ENCODE peak calls at places on chromosomes 1 and 21, in ten cellular contexts. L is H9, G is coronary artery, N is OCI-LY7, K is fibroblast of lung, E is stomach, A is lower lobe of right lung, S is tibial artery, I is body of pancreas, B is PC-3. M is an unnamed sample.

GRCh38 chr1:55480396-55480795 is 265.2 kb upstream of the USP24 start:
- DNase-seq in A (no peak), S (no peak), K (no peak), L (no peak), N (no peak), E (no peak), B (no peak), G (no peak), I (no peak), M (no peak)

GRCh38 chr1:8789314-8790214 is 27.9 kb downstream of the RERE start:
- DNase-seq in I (peak), S (no peak), K (no peak), G (no peak), A (no peak), B (peak), E (no peak), N (no peak), L (peak), M (no peak)

GRCh38 chr1:107789817-107790609 is 175.0 kb downstream of the VAV3 start:
- DNase-seq in B (no peak), S (no peak), E (no peak), I (no peak), G (no peak), L (no peak), A (no peak), K (no peak), N (no peak), M (no peak)

GRCh38 chr1:234206651-234207284 is 166.5 kb upstream of the COA6 start:
- DNase-seq in N (no peak), B (peak), E (no peak), I (peak), S (no peak), A (no peak), L (no peak), G (no peak), K (peak), M (no peak)

GRCh38 chr21:30072496-30072895 is 94.1 kb downstream of the CLDN17 start:
- DNase-seq in K (peak), B (peak), N (no peak), L (peak), S (no peak), G (no peak), I (no peak), A (no peak), E (peak), M (no peak)

GRCh38 chr1:226584164-226584563 is 35.6 kb downstream of the STUM start:
- DNase-seq in K (no peak), E (no peak), N (peak), L (no peak), I (no peak), B (no peak), S (no peak), A (no peak), G (no peak), M (no peak)

GRCh38 chr1:156746716-156747631 is 4.5 kb downstream of the HDGF start:
- DNase-seq in S (peak), N (peak), E (peak), A (peak), I (peak), K (peak), L (peak), G (peak), B (peak), M (peak)

GRCh38 chr1:158153781-158154444 is 26.8 kb upstream of the CD1D start:
- DNase-seq in G (no peak), S (no peak), L (no peak), A (no peak), N (no peak), K (no peak), E (no peak), B (no peak), I (no peak), M (no peak)

GRCh38 chr1:234530641-234531040 is 51.7 kb upstream of the TARBP1 start:
- DNase-seq in A (no peak), L (no peak), N (no peak), S (no peak), I (no peak), E (no peak), G (no peak), B (no peak), K (no peak), M (no peak)

GRCh38 chr1:40438391-40439015 is 11.8 kb upstream of the ZFP69B start:
- DNase-seq in B (peak), S (no peak), E (no peak), A (no peak), K (peak), L (no peak), N (peak), G (no peak), I (peak), M (peak)

GRCh38 chr1:170694172-170694926 is 30.4 kb downstream of the PRRX1 start:
- DNase-seq in K (no peak), A (no peak), N (no peak), E (no peak), S (no peak), I (no peak), B (no peak), L (no peak), G (no peak), M (no peak)

GRCh38 chr1:221939598-221939997 is 197.7 kb upstream of the DUSP10 start:
- DNase-seq in E (no peak), L (no peak), G (no peak), B (no peak), K (no peak), I (no peak), S (no peak), N (no peak), A (no peak), M (no peak)

GRCh38 chr1:203129501-203130231 is 2.1 kb downstream of the ADORA1 start:
- DNase-seq in L (peak), B (no peak), S (no peak), I (peak), G (peak), E (peak), K (no peak), A (no peak), N (no peak), M (no peak)

GRCh38 chr21:44425307-44425894 is 29.9 kb upstream of the LRRC3 start:
- DNase-seq in N (no peak), A (peak), G (no peak), L (peak), I (peak), E (no peak), B (peak), K (no peak), S (no peak), M (peak)

GRCh38 chr1:205535096-205535495 is 30.6 kb downstream of the CDK18 start:
- DNase-seq in L (no peak), I (no peak), G (peak), N (no peak), S (no peak), E (no peak), A (no peak), K (no peak), B (no peak), M (no peak)

GRCh38 chr1:53176452-53177344 is 19.9 kb upstream of the CPT2 start:
- DNase-seq in E (peak), G (no peak), N (no peak), B (peak), L (no peak), A (peak), I (peak), K (peak), S (no peak), M (no peak)

GRCh38 chr1:14511281-14511680 is 87.2 kb upstream of the KAZN start:
- DNase-seq in B (no peak), I (no peak), S (no peak), L (no peak), N (no peak), K (no peak), G (no peak), E (no peak), A (no peak), M (no peak)

GRCh38 chr1:201268604-201269151 is 14.6 kb upstream of the PKP1 start:
- DNase-seq in S (no peak), L (no peak), B (peak), E (peak), K (peak), I (no peak), A (no peak), N (no peak), G (peak), M (no peak)

GRCh38 chr1:226408285-226409184 is 642 bp upstream of the PARP1 start:
- DNase-seq in N (no peak), B (no peak), K (no peak), G (no peak), E (no peak), A (no peak), S (no peak), I (no peak), L (no peak), M (no peak)

GRCh38 chr1:8962812-8963669 is 17.4 kb downstream of the CA6 start:
- DNase-seq in B (peak), I (peak), S (peak), G (no peak), N (peak), A (peak), K (no peak), L (peak), E (peak), M (no peak)

GRCh38 chr1:62144238-62144831 is 50.3 kb upstream of the L1TD1 start:
- DNase-seq in E (no peak), G (no peak), B (peak), K (peak), I (peak), A (no peak), L (peak), S (peak), N (peak), M (no peak)

GRCh38 chr1:16235347-16235746 is 1.6 kb downstream of the CPLANE2 start:
- DNase-seq in K (no peak), B (no peak), E (no peak), G (no peak), I (no peak), S (no peak), A (peak), N (no peak), L (no peak), M (no peak)

GRCh38 chr1:16232316-16232710 is 4.7 kb downstream of the CPLANE2 start:
- DNase-seq in G (no peak), A (no peak), B (no peak), E (no peak), N (no peak), K (no peak), L (no peak), I (no peak), S (no peak), M (no peak)

GRCh38 chr1:16231331-16232315 is 5.4 kb downstream of the CPLANE2 start:
- DNase-seq in B (no peak), K (no peak), A (peak), L (no peak), N (no peak), G (no peak), E (no peak), S (no peak), I (peak), M (no peak)

GRCh38 chr1:16236091-16236494 is 890 bp downstream of the CPLANE2 start:
- DNase-seq in A (no peak), L (no peak), S (no peak), B (peak), N (peak), G (no peak), E (peak), K (no peak), I (peak), M (no peak)

DNA sequence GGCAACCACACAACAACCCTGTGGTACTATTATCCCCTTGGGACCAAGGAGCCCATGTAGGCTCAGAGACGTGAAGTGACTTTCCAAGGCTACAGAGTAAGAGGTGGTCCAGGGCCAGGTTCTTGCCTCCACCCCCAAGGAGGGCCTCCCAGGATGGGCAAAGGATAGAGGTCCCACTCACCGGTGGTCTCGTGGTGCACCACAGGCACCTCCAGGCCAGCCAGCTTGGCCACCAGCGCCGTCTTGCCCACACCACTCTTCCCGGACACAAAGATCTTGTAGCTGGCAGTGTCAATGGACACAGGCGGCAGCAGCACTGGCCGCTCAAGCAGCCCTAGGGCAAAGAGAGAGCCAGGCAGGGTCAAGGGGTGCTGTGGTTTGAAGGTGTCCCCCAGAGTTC is 3.6 kb downstream of the CPLANE2 start:
- DNase-seq in A (peak), N (no peak), E (no peak), S (no peak), K (no peak), B (no peak), G (no peak), L (no peak), I (no peak), M (no peak)
- TF ChIP-seq CTCF in A (no peak), N (no peak), E (no peak), S (no peak), K (no peak), B (no peak), G (no peak), L (no peak), I (no peak), M (no peak)

DNA sequence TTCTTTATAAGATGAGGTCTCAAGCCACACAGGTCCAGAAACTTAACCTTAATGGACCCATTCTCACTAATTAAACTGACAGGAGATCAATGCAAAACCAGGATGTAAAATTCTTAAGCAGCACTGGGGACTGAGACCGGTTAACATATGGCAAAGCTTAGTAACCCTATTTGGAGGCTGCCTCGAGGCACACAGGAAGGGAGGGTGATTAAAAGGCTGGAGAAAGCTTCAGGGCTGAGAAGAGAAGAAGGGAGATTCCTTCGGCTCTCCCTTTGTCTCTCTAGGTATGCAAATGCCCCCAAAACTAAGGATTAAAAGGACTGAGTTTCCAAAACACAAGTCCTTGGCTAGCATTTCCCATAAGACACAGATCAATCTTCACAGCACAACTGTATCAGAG is 120.8 kb upstream of the DSCAM start:
- DNase-seq in E (no peak), B (no peak), A (no peak), S (no peak), G (no peak), N (no peak), L (peak), K (no peak), I (no peak), M (no peak)
- H3K27ac ChIP-seq in E (no peak), B (no peak), A (no peak), S (no peak), G (no peak), N (no peak), L (no peak), K (no peak), I (no peak), M (no peak)

DNA sequence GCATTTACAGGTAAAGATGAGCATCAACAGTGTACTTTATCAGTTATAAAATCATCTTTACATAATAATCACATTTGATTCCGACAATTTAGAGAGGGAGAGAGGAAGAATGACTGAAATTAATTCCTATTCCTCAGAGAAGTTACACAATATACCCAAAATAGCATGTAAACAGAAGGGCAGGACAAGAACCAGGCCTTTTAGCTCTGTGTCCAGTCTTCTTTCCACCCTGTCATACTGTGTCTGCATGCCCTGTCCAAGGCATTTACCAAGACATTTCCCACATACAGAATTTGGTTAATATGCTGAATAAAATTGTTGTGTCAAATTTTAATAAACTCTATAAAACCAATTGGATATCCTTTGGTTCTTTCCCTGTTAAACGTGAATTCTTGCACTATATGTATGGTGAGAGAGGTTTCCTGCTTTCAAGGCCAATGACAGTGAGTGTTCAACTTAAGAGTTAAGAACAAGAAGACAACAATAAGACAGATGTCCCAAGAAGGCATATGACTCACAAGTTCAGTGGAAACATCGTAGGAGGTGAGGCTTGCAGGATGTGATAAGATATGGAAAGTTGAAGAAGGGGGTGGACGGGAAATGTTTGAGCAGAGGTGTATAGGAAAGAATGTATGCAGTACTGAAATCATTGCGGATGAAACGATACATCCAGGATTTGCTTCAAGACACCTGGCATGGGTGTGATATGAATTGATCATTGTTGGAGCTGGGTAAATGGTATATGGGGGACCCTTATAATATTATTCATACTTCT is 20.8 kb downstream of the LRRC8B start:
- DNase-seq in A (no peak), E (no peak), L (no peak), B (peak), G (no peak), K (peak), N (no peak), S (no peak), I (no peak), M (no peak)
- TF ChIP-seq CTCF in A (no peak), E (no peak), L (no peak), B (no peak), G (no peak), K (no peak), N (no peak), S (no peak), I (no peak), M (no peak)

DNA sequence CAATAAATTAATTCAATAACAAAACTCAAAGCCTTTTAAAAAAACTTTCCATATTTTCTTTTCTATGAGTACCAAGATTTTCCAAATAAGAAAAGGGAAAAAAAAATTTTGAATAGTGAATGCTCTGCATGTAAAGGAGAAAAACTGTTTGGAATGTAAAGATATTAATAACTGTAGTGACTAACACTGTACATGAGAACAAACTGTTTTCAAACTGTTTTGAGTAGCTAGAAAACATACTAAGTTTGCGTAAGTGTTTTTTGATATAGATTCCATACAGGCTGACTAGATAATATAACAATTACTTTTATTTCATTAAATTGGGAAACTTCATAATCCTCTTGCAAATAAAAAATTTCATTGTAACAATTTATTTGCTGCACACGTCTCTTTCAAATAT is 150.5 kb downstream of the DPYD start:
- DNase-seq in K (no peak), I (no peak), A (no peak), E (no peak), N (no peak), S (no peak), L (no peak), B (no peak), G (no peak), M (no peak)
- H3K27ac ChIP-seq in K (no peak), I (no peak), A (no peak), E (no peak), N (no peak), S (no peak), L (no peak), B (no peak), G (no peak), M (no peak)